ENCODE peak calls at places on chromosomes 12 and 14, in six cellular contexts. H, T, M, R, K and U are unnamed samples.

GRCh38 chr12:71183018-71183417 is 25.2 kb upstream of the TSPAN8 start:
- DNase-seq in K (no peak), R (no peak), T (no peak), H (peak; percentile 89), M (no peak), U (no peak)

GRCh38 chr12:95574799-95575452 is 23.6 kb upstream of the USP44 start:
- DNase-seq in T (no peak), M (no peak), K (no peak), R (no peak), H (peak; percentile 60), U (no peak)

GRCh38 chr12:121990692-121991603 is 30.7 kb upstream of the BCL7A start:
- DNase-seq in K (no peak), M (no peak), T (no peak), H (no peak), R (no peak), U (no peak)

GRCh38 chr12:104852102-104852501 is 106.0 kb downstream of the SLC41A2 start:
- DNase-seq in R (no peak), M (no peak), K (no peak), H (no peak), T (no peak), U (no peak)

GRCh38 chr14:41663478-41663845 is 56.8 kb downstream of the LRFN5 start:
- DNase-seq in T (no peak), R (no peak), K (no peak), H (peak; percentile 50), M (no peak), U (no peak)

GRCh38 chr12:50239355-50239891 is 43.9 kb downstream of the LIMA1 start:
- DNase-seq in R (no peak), K (no peak), M (no peak), H (no peak), T (no peak), U (no peak)

GRCh38 chr12:52347546-52348510 is 19.5 kb downstream of the KRT85 start:
- DNase-seq in M (no peak), H (no peak), K (no peak), T (no peak), R (no peak), U (no peak)

GRCh38 chr12:56120158-56120846 is 2.2 kb downstream of the ZC3H10 start:
- DNase-seq in M (no peak), K (no peak), R (no peak), H (peak; percentile 16), T (no peak), U (no peak)

GRCh38 chr12:25691865-25692114 is 138.7 kb upstream of the LMNTD1 start:
- DNase-seq in R (no peak), M (no peak), H (no peak), K (no peak), T (no peak), U (no peak)

GRCh38 chr12:101783150-101783549 is 43.9 kb upstream of the SYCP3 start:
- DNase-seq in H (no peak), T (no peak), K (no peak), R (no peak), M (no peak), U (no peak)

GRCh38 chr14:68251766-68252100 is 432.2 kb downstream of the RAD51B start:
- DNase-seq in H (no peak), K (no peak), M (no peak), R (no peak), T (no peak), U (no peak)

GRCh38 chr12:112978163-112979081 is at the start of gene OAS2:
- DNase-seq in K (peak; percentile 47), T (no peak), R (no peak), M (peak; percentile 55), H (peak; percentile 83), U (no peak)

GRCh38 chr12:88153959-88154358 is 11.9 kb downstream of the TMTC3 start:
- DNase-seq in K (no peak), R (peak; percentile 20), T (no peak), M (no peak), H (peak; percentile 80), U (no peak)

GRCh38 chr12:5588231-5588995 is 156.5 kb downstream of the NTF3 start:
- DNase-seq in H (no peak), K (no peak), T (no peak), R (no peak), M (no peak), U (no peak)

GRCh38 chr12:19130224-19131019 is 889 bp downstream of the PLEKHA5 start:
- DNase-seq in M (peak; percentile 11), T (peak; percentile 47), R (no peak), H (peak; percentile 28), K (peak; percentile 80), U (peak; percentile 82)

GRCh38 chr12:131711551-131712205 is 788 bp downstream of the SFSWAP start:
- DNase-seq in H (peak; percentile 5), T (no peak), R (no peak), M (no peak), K (no peak), U (no peak)

GRCh38 chr12:107441906-107442305 is 243.7 kb upstream of the PWP1 start:
- DNase-seq in T (no peak), M (no peak), K (no peak), R (no peak), H (peak; percentile 69), U (no peak)

GRCh38 chr12:129357233-129357632 is 504.0 kb downstream of the GLT1D1 start:
- DNase-seq in H (no peak), K (no peak), R (no peak), M (no peak), T (no peak), U (no peak)